ENCODE peak calls at places on chromosomes 13 and 19, in four cellular contexts. X, K, V and D are unnamed samples. For H3K79me2, the result is how much of the 10 kb centered on the place peaks cover.

GRCh38 chr13:62357887-62358645 is 942.4 kb upstream of the PCDH20 start:
- DNase-seq in X (peak), K (peak), V (peak), D (peak)

GRCh38 chr13:27000686-27001085 is 170.9 kb downstream of the USP12 start:
- DNase-seq in X (no peak), K (no peak), V (no peak), D (no peak)

GRCh38 chr19:32313866-32314265 is 31.5 kb upstream of the ZNF507 start:
- DNase-seq in X (no peak), K (no peak), V (no peak), D (no peak)

GRCh38 chr13:79384022-79384610 is 21.9 kb downstream of the RBM26 start:
- DNase-seq in X (no peak), K (no peak), V (no peak), D (no peak)

GRCh38 chr19:17309962-17310461 is 649 bp downstream of the DDA1 start:
- DNase-seq in X (no peak), K (no peak), V (no peak), D (no peak)

GRCh38 chr13:83057119-83057518 is 825.2 kb downstream of the SLITRK1 start:
- DNase-seq in X (peak), K (no peak), V (no peak), D (no peak)

GRCh38 chr13:28819748-28820098 is 416 bp upstream of the MTUS2 start:
- DNase-seq in X (peak), K (peak), V (peak), D (peak)

GRCh38 chr13:102598061-102598460 is 1.3 kb downstream of the TPP2 start:
- DNase-seq in X (peak), K (no peak), V (no peak), D (no peak)

GRCh38 chr19:48249502-48250014 is 6.2 kb downstream of the CARD8 start:
- DNase-seq in X (no peak), K (no peak), V (no peak), D (no peak)

GRCh38 chr19:44111910-44112463 is 1.2 kb upstream of the ZNF225 start:
- DNase-seq in X (peak), K (peak), V (peak), D (peak)

GRCh38 chr19:14577885-14578427 is 4.9 kb upstream of the CLEC17A start:
- DNase-seq in X (no peak), K (peak), V (peak), D (peak)

GRCh38 chr19:18999016-18999758 is 34.1 kb downstream of the SUGP2 start:
- DNase-seq in X (no peak), K (no peak), V (no peak), D (no peak)

GRCh38 chr13:46643165-46643777 is 90.3 kb downstream of the LRCH1 start:
- DNase-seq in X (no peak), K (no peak), V (no peak), D (no peak)

DNA sequence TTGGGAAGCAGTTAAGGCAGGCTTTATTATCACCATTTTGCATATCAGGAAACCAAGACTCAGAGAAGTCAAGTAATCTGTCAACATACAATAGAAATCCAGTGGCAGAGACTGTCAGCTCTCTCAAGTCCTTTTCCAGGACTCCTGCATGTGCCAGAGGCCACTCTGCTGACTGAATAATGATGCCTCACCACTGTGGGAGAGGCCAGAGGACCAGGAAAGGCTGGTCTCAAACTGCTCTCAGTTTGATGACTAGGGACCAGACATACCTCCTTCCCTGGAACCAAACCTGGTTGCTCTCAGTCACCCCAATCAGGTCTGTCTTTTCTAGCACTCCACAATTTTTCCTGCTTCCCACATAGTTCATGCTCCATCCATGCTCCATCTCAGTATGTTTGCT is 8.0 kb downstream of the RNASEH2B start:
- DNase-seq in X (no peak), K (no peak), V (no peak), D (no peak)
- H3K27ac ChIP-seq in X (no peak), K (no peak), V (no peak), D (no peak)

DNA sequence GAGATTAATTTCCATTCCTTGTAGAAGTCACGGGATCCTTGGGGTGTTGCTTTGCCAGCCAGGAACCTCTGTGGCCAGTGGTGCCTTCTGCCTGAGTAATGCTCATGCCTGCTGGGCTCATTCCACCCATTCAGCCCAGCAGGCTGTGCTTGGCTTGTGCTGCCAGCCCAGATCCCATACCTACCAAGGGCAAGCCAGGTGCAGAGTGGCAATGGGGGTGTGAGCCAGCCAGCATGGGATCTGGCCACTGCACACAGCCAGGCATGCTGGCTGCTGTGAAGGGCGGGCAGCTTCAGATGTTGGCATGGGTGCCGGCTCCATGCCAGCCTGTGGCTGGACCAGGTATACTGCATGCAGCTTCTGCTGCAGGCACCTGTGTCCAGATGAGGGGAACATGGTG is 42.5 kb downstream of the WDFY2 start:
- DNase-seq in X (no peak), K (no peak), V (no peak), D (no peak)
- H3K79me2 ChIP-seq in X (under half), K (half or more), V (under half), D (half or more)

GRCh38 chr19:46848389-46848788 is 2.3 kb downstream of the AP2S1 start:
- DNase-seq in X (no peak), K (no peak), V (no peak), D (no peak)
- TF ChIP-seq CTCF in X (no peak), K (no peak), V (no peak), D (no peak)

DNA sequence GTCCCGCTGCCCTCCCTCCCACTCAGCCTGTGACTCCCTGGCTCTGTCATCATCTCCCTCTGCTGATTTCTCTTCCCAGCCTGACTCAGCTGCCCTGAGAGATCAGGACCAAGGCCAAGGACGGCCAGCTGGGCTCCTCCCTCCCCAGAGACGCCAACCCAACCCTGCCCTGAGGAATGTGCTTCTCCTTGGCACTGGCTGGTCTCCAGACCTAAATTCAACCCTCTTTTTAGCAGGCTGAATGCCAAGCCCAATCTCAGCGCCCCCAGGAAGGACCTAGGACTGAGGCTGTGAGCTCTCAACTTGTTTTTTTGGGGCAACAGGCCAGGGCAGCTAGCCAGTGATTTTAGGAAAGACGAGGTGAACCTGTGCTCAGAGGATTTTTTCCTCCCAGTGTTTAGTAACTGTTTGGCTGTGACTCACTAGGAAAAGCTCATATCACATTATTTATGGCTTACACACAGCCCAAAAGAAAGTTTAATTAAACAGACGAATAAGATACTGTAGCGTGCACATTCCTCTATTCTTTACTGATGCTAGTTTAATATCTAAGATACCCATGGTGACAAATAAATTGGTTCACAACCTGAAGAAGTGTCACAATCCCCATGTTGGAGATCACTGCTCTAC is 7.4 kb upstream of the IGFL1 start:
- DNase-seq in X (peak), K (peak), V (peak), D (no peak)
- H3K27ac ChIP-seq in X (no peak), K (no peak), V (no peak), D (no peak)

GRCh38 chr19:2451741-2452140 is 5.0 kb downstream of the LMNB2 start:
- DNase-seq in X (no peak), K (no peak), V (no peak), D (no peak)
- H3K79me2 ChIP-seq in X (half or more), K (half or more), V (under half), D (half or more)

DNA sequence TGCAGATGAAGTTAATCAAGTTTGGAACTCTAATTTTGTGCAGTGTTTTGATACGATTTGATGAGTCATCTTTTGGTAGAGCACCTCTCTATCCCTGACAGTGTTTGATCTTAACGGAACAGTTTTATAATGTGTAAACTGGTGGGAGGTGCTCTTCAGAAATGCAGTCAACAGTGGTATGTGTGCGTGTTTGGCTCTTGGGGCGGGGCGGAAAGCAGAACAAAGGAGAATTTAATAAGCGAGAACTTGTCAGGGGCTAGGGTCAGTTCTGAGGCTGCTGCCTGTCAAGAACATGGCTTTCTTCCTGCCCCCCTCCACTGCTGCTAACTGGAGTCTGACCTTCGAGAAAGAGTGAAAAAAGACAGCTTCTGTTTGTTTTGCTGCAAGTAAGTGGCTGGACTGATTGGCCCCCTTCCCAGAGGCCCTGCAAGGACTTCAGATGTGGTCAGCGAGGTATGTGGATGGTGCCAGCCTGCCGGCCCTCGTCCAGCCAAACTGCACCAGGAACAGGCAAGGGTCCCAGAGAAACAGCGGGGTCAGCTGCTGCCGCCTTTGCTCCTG is 40.8 kb downstream of the BBC3 start:
- DNase-seq in X (peak), K (no peak), V (no peak), D (no peak)
- TF ChIP-seq CTCF in X (no peak), K (no peak), V (no peak), D (no peak)

GRCh38 chr13:48232420-48233096 is 448 bp upstream of the ITM2B start:
- DNase-seq in X (no peak), K (peak), V (no peak), D (peak)
- H3K27ac ChIP-seq in X (no peak), K (no peak), V (no peak), D (no peak)